ENCODE peak calls at places on chromosomes 5 and 9, in nine cellular contexts. R is CD8-positive, alpha-beta T cell; S is mesothelial cell of epicardium; Z is kidney; G is pancreas; V is dorsolateral prefrontal cortex; E is A549; K is mammary epithelial cell; C is astrocyte. N is an unnamed sample.

GRCh38 chr9:98022447-98022846 is 34.1 kb upstream of the NANS start:
- DNase-seq in R (no peak), S (no peak), Z (no peak), G (no peak), V (no peak), E (no peak), K (no peak), C (peak), N (no peak)

GRCh38 chr5:92886751-92887150 is 694.3 kb downstream of the NR2F1-AS1 start:
- DNase-seq in R (no peak), S (no peak), Z (no peak), G (no peak), V (no peak), E (no peak), K (no peak), C (no peak), N (no peak)

GRCh38 chr5:376951-377325 is 55.4 kb downstream of the AHRR start:
- DNase-seq in R (no peak), S (no peak), Z (peak), G (no peak), V (peak), E (no peak), K (no peak), C (no peak), N (peak)

GRCh38 chr5:65482727-65483473 is 1.2 kb upstream of the ADAMTS6 start:
- DNase-seq in R (no peak), S (no peak), Z (no peak), G (no peak), V (no peak), E (peak), K (peak), C (peak), N (no peak)

GRCh38 chr9:136187683-136188586 is 17.0 kb downstream of the LHX3 start:
- DNase-seq in R (no peak), S (no peak), Z (no peak), G (no peak), V (no peak), E (no peak), K (no peak), C (no peak), N (peak)

GRCh38 chr5:43367909-43368648 is 44.1 kb downstream of the CCL28 start:
- DNase-seq in R (no peak), S (no peak), Z (no peak), G (no peak), V (no peak), E (no peak), K (peak), C (peak), N (no peak)

GRCh38 chr9:132878695-132879064 is at the start of gene SPACA9:
- DNase-seq in R (no peak), S (peak), Z (peak), G (peak), V (peak), E (peak), K (peak), C (peak), N (peak)

GRCh38 chr9:115035872-115036612 is 81.9 kb downstream of the TNC start:
- DNase-seq in R (no peak), S (no peak), Z (no peak), G (no peak), V (no peak), E (no peak), K (peak), C (peak), N (no peak)

GRCh38 chr5:180670586-180671359 is 21.4 kb upstream of the FLT4 start:
- DNase-seq in R (peak), S (no peak), Z (no peak), G (peak), V (peak), E (peak), K (peak), C (peak), N (peak)

GRCh38 chr9:136401173-136401922 is 1.4 kb upstream of the SNAPC4 start:
- DNase-seq in R (no peak), S (no peak), Z (no peak), G (no peak), V (no peak), E (no peak), K (no peak), C (no peak), N (no peak)

GRCh38 chr5:120053841-120054240 is 410.3 kb upstream of the PRR16 start:
- DNase-seq in R (no peak), S (no peak), Z (no peak), G (no peak), V (no peak), E (no peak), K (no peak), C (no peak), N (no peak)

GRCh38 chr9:137582286-137582860 is 3.6 kb upstream of the DPH7 start:
- DNase-seq in R (peak), S (no peak), Z (peak), G (peak), V (no peak), E (peak), K (no peak), C (no peak), N (peak)

GRCh38 chr9:90053027-90053426 is 448.2 kb downstream of the GADD45G start:
- DNase-seq in R (no peak), S (no peak), Z (no peak), G (no peak), V (no peak), E (peak), K (no peak), C (no peak), N (peak)

GRCh38 chr9:114470121-114470520 is 35.2 kb downstream of the WHRN start:
- DNase-seq in R (no peak), S (no peak), Z (no peak), G (no peak), V (no peak), E (no peak), K (no peak), C (no peak), N (no peak)

GRCh38 chr9:116313638-116314037 is 160.0 kb downstream of the PAPPA start:
- DNase-seq in R (no peak), S (no peak), Z (no peak), G (no peak), V (no peak), E (no peak), K (no peak), C (no peak), N (no peak)

GRCh38 chr9:4055055-4055454 is 244.8 kb downstream of the GLIS3 start:
- DNase-seq in R (no peak), S (no peak), Z (no peak), G (no peak), V (no peak), E (no peak), K (no peak), C (peak), N (no peak)

GRCh38 chr5:58493136-58493535 is 1.9 kb downstream of the GAPT start:
- DNase-seq in R (no peak), S (no peak), Z (no peak), G (no peak), V (no peak), E (no peak), K (no peak), C (no peak), N (no peak)

GRCh38 chr5:58499231-58499630 is 8.0 kb downstream of the GAPT start:
- DNase-seq in R (no peak), S (no peak), Z (no peak), G (no peak), V (no peak), E (no peak), K (no peak), C (no peak), N (no peak)

GRCh38 chr5:58499951-58500350 is 8.7 kb downstream of the GAPT start:
- DNase-seq in R (no peak), S (no peak), Z (no peak), G (no peak), V (no peak), E (no peak), K (no peak), C (no peak), N (no peak)

GRCh38 chr5:58497956-58498942 is 7.0 kb downstream of the GAPT start:
- DNase-seq in R (no peak), S (no peak), Z (no peak), G (peak), V (peak), E (peak), K (peak), C (peak), N (peak)

DNA sequence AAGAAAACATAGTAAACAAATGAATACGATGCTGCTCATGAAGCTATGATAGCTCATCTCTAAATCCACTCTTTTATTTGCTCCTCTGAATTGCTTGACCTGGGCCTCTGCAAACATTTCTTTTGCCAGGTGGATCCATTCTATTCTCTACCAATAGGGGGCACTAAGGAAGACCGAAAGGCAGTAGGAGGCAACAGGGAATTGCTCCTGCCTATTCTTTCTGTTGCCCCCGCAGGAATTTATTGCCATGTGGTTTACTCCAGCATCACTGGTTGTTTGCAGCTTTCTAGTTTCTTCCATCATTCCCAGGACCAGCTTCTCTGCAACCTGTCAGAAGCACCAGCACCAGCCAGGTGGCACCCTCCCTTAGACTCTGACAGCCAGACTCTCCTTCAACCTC is 5.3 kb downstream of the GAPT start:
- DNase-seq in R (no peak), S (no peak), Z (no peak), G (no peak), V (no peak), E (no peak), K (no peak), C (no peak), N (no peak)
- TF ChIP-seq CTCF in R (no peak), S (no peak), Z (no peak), G (no peak), V (no peak), E (peak), K (peak), C (peak), N (peak)

GRCh38 chr9:126989847-126990821 is 75.6 kb downstream of the RALGPS1 start:
- DNase-seq in R (no peak), S (no peak), Z (peak), G (no peak), V (peak), E (no peak), K (no peak), C (no peak), N (no peak)
- TF ChIP-seq CTCF in R (no peak), S (no peak), Z (peak), G (no peak), V (no peak), E (no peak), K (no peak), C (no peak), N (no peak)

GRCh38 chr5:171205375-171205774 is 103.7 kb upstream of the TLX3 start:
- DNase-seq in R (no peak), S (no peak), Z (no peak), G (no peak), V (no peak), E (no peak), K (no peak), C (no peak), N (peak)
- TF ChIP-seq CTCF in R (no peak), S (no peak), Z (no peak), G (no peak), V (no peak), E (no peak), K (no peak), C (no peak), N (no peak)

DNA sequence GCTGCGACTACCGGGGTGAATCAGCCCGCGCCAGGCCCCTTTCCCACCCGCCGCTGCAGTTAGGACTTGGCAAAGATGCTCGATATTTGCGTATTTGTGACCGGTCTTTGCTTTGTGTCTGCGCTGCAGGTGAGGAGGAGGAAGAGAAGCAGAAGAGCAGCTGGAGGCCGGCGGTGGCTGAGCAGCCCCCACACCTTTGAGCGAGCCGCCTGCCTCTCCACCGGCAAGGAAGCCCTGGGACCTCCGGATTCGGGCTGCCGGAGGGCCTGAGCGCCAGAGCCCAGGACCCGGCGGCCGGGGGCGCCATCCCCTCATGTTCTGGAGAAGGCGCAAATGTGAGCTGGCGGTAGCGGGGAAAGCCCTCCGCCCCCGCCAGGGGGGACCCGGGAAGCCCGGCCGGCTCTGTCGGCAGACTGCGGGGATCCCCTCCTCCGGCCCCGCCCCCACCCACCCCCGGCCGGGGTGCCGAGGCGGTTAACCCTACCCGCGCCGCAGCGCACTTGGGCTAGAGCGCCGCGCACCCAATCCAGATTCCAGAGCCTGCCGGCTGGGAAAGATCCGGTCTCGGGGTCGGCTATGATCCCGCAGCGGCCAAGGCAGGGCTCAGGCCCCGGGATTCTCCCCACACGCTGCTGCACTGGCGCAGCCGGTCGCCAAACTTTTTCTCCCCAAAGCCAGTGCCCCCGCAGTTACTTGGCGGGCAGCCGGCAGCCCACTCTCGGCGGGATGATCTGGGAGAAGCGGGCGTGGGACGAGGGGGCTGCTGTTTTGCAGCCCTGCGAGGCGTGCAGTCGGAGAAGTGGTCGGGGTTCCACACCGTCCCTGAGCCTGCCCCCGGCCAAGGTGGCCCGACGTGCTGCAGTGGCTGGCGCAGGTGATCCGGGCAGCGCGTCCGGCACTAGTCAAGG is 800 bp upstream of the KCNN2 start:
- DNase-seq in R (no peak), S (peak), Z (peak), G (peak), V (peak), E (peak), K (no peak), C (no peak), N (peak)
- TF ChIP-seq CTCF in R (no peak), S (peak), Z (peak), G (no peak), V (peak), E (no peak), K (no peak), C (no peak), N (peak)

DNA sequence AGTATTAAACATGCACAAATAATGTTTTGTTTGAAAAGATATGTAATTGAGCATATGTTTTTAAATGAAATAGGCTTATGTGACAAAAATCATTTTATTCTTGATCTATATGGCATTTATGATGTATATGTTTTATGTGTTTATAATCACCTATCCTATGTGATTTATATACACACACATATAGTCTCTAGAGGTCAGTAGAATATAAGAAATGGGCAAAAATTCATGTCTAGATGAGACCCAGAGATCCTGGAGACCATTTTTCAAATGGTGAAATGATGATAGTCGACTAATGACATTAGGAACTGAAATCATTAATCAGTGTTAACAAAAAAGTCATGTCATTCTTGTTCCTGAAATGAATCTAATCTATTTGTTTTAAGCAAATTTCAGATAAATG is 709.2 kb upstream of the WWC1 start:
- DNase-seq in R (no peak), S (no peak), Z (no peak), G (no peak), V (no peak), E (peak), K (peak), C (no peak), N (no peak)
- TF ChIP-seq CTCF in R (no peak), S (no peak), Z (no peak), G (no peak), V (no peak), E (peak), K (peak), C (peak), N (no peak)

GRCh38 chr5:147417133-147417813 is 92.6 kb downstream of the DPYSL3 start:
- DNase-seq in R (no peak), S (no peak), Z (no peak), G (peak), V (no peak), E (no peak), K (peak), C (peak), N (no peak)

GRCh38 chr5:147413266-147413665 is 96.6 kb downstream of the DPYSL3 start:
- DNase-seq in R (no peak), S (no peak), Z (no peak), G (no peak), V (no peak), E (no peak), K (no peak), C (peak), N (no peak)

GRCh38 chr5:147415663-147416062 is 94.2 kb downstream of the DPYSL3 start:
- DNase-seq in R (no peak), S (no peak), Z (no peak), G (no peak), V (no peak), E (no peak), K (no peak), C (peak), N (no peak)

DNA sequence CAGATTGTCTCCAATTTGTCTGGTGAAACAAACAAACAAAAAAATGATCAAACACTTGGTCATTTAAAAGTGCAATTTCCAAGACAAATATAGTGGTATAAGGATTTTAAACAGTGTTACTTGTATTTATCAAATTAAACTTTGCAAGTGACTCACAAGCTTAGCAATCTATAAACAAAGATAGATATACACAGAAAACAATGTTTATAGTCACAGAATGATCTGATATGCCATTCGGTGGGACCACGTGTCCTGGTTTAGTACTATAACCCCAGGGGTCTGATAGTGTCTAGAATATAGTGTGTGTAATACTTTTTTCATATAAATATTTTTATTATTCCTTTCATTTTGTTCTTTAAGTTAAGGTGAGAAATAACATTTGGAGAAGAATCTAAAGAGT is 91.3 kb downstream of the DPYSL3 start:
- DNase-seq in R (no peak), S (no peak), Z (no peak), G (no peak), V (no peak), E (no peak), K (no peak), C (no peak), N (no peak)
- TF ChIP-seq CTCF in R (no peak), S (no peak), Z (no peak), G (no peak), V (no peak), E (no peak), K (no peak), C (no peak), N (no peak)